ENCODE peak calls at places on chromosomes 16 and 17, in seven cellular contexts. C is CD8-positive, alpha-beta T cell; S is cardiac fibroblast; U is A673; A is K562; T is BJ; L is endodermal cell. H is an unnamed sample.
A peak's percentile ranks its signal among the peaks of the same experiment; 100 is the strongest.

GRCh38 chr17:50036455-50037320 is 19.2 kb upstream of the ITGA3 start:
- DNase-seq in U (no peak), S (no peak), T (no peak), C (no peak), L (no peak), A (no peak), H (no peak)

GRCh38 chr16:61936522-61936921 is 99.7 kb downstream of the CDH8 start:
- DNase-seq in C (no peak), S (no peak), A (no peak), T (no peak), U (peak; percentile 53), L (peak; percentile 69), H (no peak)

GRCh38 chr17:65278050-65278819 is 141.1 kb downstream of the RGS9 start:
- DNase-seq in T (no peak), U (peak; percentile 78), L (peak; percentile 96), A (peak; percentile 50), C (no peak), S (peak; percentile 73), H (no peak)

GRCh38 chr17:80146121-80147034 is 550 bp downstream of the EIF4A3 start:
- DNase-seq in C (peak; percentile 49), S (peak; percentile 29), L (peak; percentile 73), A (peak; percentile 22), T (no peak), U (peak; percentile 33), H (no peak)

GRCh38 chr17:17119533-17119932 is 77.3 kb downstream of the MPRIP start:
- DNase-seq in S (peak; percentile 31), T (no peak), L (no peak), C (peak; percentile 74), U (no peak), A (no peak), H (no peak)

GRCh38 chr16:87812200-87812656 is 46.4 kb upstream of the KLHDC4 start:
- DNase-seq in A (no peak), U (no peak), S (no peak), L (no peak), T (no peak), C (no peak), H (no peak)

GRCh38 chr17:39271546-39271945 is 45.8 kb upstream of the STAC2 start:
- DNase-seq in C (no peak), U (no peak), T (no peak), L (no peak), A (no peak), S (peak; percentile 77), H (peak; percentile 50)

GRCh38 chr17:32854177-32854576 is 22.7 kb downstream of the MYO1D start:
- DNase-seq in L (no peak), A (no peak), S (no peak), U (no peak), T (no peak), C (no peak), H (no peak)

GRCh38 chr17:29866746-29867404 is 63.2 kb downstream of the SSH2 start:
- DNase-seq in S (no peak), U (no peak), L (no peak), T (no peak), A (no peak), C (no peak), H (no peak)

GRCh38 chr17:32265192-32265895 is at the start of gene RHBDL3:
- DNase-seq in C (no peak), A (no peak), L (peak; percentile 78), T (no peak), U (no peak), S (no peak), H (no peak)

GRCh38 chr17:81086789-81087551 is 52.0 kb downstream of the BAIAP2 start:
- DNase-seq in C (no peak), U (no peak), T (no peak), A (no peak), L (no peak), S (no peak), H (no peak)

GRCh38 chr16:28915181-28915580 is 9.9 kb downstream of the RABEP2 start:
- DNase-seq in L (no peak), U (no peak), T (peak; percentile 30), A (no peak), S (peak; percentile 59), C (no peak), H (peak; percentile 28)

GRCh38 chr16:69861276-69862030 is 89.7 kb upstream of the CLEC18A start:
- DNase-seq in U (no peak), C (no peak), S (peak; percentile 88), L (no peak), T (peak; percentile 77), A (no peak), H (peak; percentile 58)

GRCh38 chr16:84839054-84839453 is 19.3 kb downstream of the CRISPLD2 start:
- DNase-seq in L (no peak), S (peak; percentile 81), T (no peak), A (no peak), U (no peak), C (no peak), H (no peak)

GRCh38 chr17:29155966-29156338 is 24.2 kb downstream of the MYO18A start:
- DNase-seq in U (no peak), C (no peak), L (peak; percentile 92), S (peak; percentile 72), A (no peak), T (no peak), H (no peak)

GRCh38 chr16:55672471-55672870 is 16.7 kb downstream of the SLC6A2 start:
- DNase-seq in C (no peak), L (no peak), T (peak; percentile 9), U (no peak), S (peak; percentile 81), A (no peak), H (no peak)

GRCh38 chr17:6712058-6712853 is 913 bp downstream of the SLC13A5 start:
- DNase-seq in C (peak; percentile 25), S (peak; percentile 21), A (no peak), L (peak; percentile 94), T (no peak), U (peak; percentile 21), H (no peak)

GRCh38 chr17:40870136-40870535 is 3.1 kb upstream of the KRT12 start:
- DNase-seq in C (no peak), A (no peak), U (no peak), L (no peak), T (no peak), S (no peak), H (no peak)

GRCh38 chr16:65975049-65975708 is 391.3 kb upstream of the CDH5 start:
- DNase-seq in T (no peak), L (peak; percentile 65), S (peak; percentile 55), A (peak; percentile 60), U (peak; percentile 50), C (no peak), H (peak; percentile 34)

DNA sequence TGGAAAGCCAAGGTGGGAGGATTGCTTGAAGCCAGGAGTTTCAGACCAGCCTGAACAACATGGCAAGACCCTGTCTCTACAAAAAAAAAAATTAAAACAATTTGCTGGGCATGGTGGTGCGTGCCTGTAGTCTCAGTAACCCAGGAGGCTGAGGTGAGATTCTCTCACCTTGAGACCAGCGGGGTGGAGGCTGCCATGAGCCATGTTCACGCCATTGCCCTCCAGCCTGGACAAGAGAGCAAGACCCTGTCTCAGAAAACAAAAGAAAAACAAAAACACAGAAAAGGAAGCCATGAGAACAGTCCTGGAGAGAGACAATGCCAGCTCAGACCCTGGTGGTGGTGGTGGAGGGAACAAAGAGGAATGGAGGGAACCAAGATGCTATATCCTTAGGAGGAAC is 144.0 kb downstream of the CCT6B start:
- DNase-seq in L (no peak), T (no peak), U (no peak), A (no peak), S (no peak), C (no peak), H (no peak)
- H3K4me3 ChIP-seq in L (no peak overlapping the region), T (no peak overlapping the region), U (no peak overlapping the region), A (no peak overlapping the region), S (no peak overlapping the region), C (no peak overlapping the region), H (no peak overlapping the region)

DNA sequence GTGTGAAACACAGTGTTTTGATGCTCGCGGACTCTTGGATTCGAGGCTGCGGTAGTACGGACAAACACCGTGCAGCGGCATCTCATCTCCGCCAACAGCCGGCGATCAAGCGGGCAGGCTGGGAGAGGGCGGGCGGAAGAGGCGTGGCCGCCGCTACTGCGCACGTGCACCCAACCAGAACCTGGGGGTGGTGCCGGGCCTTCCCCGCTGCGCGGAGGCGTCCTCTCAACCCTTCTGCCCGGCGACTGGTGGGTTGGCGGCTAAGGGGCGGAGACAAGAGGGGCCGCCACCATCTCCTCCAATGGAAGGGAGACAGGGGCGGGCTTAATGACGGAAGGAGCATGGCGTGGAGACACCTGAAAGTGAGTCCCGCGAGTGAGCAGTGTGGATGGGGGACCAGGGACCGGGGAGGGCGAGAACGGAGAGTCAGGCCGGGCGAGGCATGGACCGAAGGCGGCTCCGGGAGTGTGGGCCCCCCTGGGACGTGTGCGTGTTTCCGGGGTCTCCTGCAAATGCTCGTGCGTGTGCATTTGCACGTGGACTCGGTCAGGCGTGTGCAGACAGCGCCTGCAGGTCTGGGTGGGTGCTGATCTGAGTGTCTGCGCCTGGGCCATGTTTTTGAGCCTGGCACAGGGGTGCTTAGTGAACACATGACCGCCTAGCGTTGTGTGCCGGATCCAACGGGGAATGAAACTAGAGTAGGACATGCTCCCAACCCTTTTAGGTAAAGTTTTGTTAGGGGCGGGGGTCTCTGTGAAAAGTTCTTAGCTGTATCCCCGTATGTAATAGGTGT is at the start of gene DHODH:
- DNase-seq in T (peak; percentile 89), S (peak; percentile 98), C (peak; percentile 97), U (peak; percentile 99), A (peak; percentile 98), L (peak; percentile 99), H (peak; percentile 82)
- TF ChIP-seq CTCF in T (no peak), S (peak; percentile 14), C (no peak), U (peak; percentile 15), A (no peak), L (no peak), H (no peak)

DNA sequence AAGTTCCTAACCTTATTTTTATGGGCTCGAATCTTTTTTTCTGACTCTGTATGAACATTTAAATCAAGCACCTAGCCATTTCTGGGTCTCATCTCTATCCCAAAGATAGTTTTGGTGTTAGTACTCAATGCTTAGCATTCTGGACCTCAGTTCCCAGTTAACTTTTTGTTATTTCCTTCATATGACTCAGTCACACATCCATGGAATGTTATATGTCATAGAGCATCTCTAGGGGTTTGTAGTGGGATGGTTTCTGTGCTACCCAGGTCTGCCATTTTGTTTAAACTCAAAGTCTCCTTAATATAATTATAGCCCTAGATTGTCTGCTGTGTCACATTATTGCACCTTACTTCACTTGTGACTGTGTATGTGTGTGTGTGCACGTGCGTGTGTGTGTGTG is 90.1 kb downstream of the EFCAB13 start:
- DNase-seq in T (no peak), L (no peak), U (no peak), A (no peak), S (no peak), C (no peak), H (no peak)
- H3K4me3 ChIP-seq in T (no peak overlapping the region), L (no peak overlapping the region), U (no peak overlapping the region), A (no peak overlapping the region), S (no peak overlapping the region), C (no peak overlapping the region), H (no peak overlapping the region)

DNA sequence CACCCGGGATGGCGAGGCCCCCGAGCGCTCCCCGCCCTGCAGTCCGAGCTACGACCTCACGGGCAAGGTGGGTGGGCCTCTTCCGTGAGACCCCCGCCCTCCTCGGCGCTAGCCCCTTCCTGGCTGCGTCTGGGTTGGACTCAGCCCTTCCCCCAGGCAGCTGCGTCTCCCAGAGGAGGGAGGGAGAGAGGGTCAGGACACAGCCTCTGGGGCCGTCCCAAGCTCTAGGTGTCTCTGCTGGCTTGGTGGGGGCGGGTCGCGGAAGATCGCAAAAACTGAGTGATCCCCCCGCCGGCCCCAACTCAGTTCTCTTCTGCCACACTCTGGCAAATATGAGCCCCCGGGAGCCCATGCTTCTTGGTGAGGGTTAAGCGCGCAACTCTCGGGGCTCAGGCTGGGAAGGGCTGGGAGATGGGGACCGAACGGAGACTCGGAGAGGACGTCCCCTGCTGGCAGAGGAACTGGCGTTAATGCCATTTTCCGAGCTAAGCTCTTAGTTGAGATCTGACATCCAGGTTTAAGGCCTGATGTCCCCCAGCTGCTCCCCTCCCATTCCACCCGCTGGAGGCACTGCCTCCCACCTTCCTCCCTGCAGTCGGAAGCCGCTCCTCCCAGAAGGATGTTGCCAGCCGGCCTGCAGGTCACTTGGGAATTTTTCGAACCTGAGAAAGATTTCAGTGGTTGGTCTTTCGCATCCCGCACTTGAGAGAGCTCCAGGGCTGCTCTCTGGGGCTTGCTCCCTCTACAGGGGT is 419 bp downstream of the RAB37 start:
- DNase-seq in S (peak; percentile 48), A (no peak), T (no peak), U (peak; percentile 61), L (peak; percentile 95), C (peak; percentile 75), H (no peak)
- TF ChIP-seq CTCF in S (no peak), A (peak; percentile 48), T (peak; percentile 44), U (peak; percentile 56), L (peak; percentile 76), C (peak; percentile 13), H (peak; percentile 38)